ENCODE peak calls at places on chromosomes 7 and 10, in nine cellular contexts. U is mesendoderm, E is lower lobe of right lung, C is stomach, J is upper lobe of right lung, R is ascending aorta, O is thyroid gland, M is Peyer's patch, Y is kidney. N is an unnamed sample.
A peak's percentile ranks its signal among the peaks of the same experiment; 100 is the strongest.

GRCh38 chr7:23396222-23396621 is 74.1 kb downstream of the IGF2BP3 start:
- DNase-seq in U (no peak), E (no peak), C (no peak), J (no peak), R (no peak), O (no peak), M (no peak), Y (no peak), N (no peak)

GRCh38 chr7:130951303-130951975 is 217.4 kb upstream of the KLF14 start:
- DNase-seq in U (no peak), E (no peak), C (no peak), J (no peak), R (no peak), O (peak; percentile 81), M (no peak), Y (no peak), N (no peak)

GRCh38 chr7:71753959-71754652 is 622.2 kb downstream of the GALNT17 start:
- DNase-seq in U (peak; percentile 23), E (no peak), C (no peak), J (no peak), R (no peak), O (no peak), M (no peak), Y (no peak), N (no peak)

GRCh38 chr10:121426307-121426706 is 171.9 kb downstream of the FGFR2 start:
- DNase-seq in U (peak; percentile 72), E (no peak), C (no peak), J (no peak), R (no peak), O (no peak), M (no peak), Y (no peak), N (no peak)

GRCh38 chr7:50308301-50309129 is 4.0 kb downstream of the IKZF1 start:
- DNase-seq in U (no peak), E (no peak), C (no peak), J (no peak), R (no peak), O (no peak), M (no peak), Y (no peak), N (no peak)

GRCh38 chr7:130228840-130229239 is 21.2 kb downstream of the SSMEM1 start:
- DNase-seq in U (peak; percentile 26), E (no peak), C (no peak), J (no peak), R (no peak), O (no peak), M (no peak), Y (no peak), N (no peak)

GRCh38 chr10:97024181-97025073 is 161.3 kb downstream of the SLIT1 start:
- DNase-seq in U (no peak), E (no peak), C (no peak), J (no peak), R (peak; percentile 29), O (no peak), M (peak; percentile 53), Y (peak; percentile 68), N (no peak)

GRCh38 chr10:37289833-37290464 is 164.6 kb downstream of the ANKRD30A start:
- DNase-seq in U (no peak), E (no peak), C (no peak), J (no peak), R (no peak), O (no peak), M (no peak), Y (no peak), N (no peak)

GRCh38 chr10:32751582-32751981 is 206.4 kb downstream of the ITGB1 start:
- DNase-seq in U (no peak), E (no peak), C (no peak), J (no peak), R (no peak), O (no peak), M (no peak), Y (no peak), N (no peak)

GRCh38 chr7:151767557-151767956 is 109.4 kb downstream of the PRKAG2 start:
- DNase-seq in U (no peak), E (no peak), C (no peak), J (no peak), R (no peak), O (no peak), M (no peak), Y (no peak), N (no peak)

GRCh38 chr7:92159-92767 is 100.1 kb upstream of the FAM20C start:
- DNase-seq in U (peak; percentile 31), E (no peak), C (no peak), J (no peak), R (no peak), O (no peak), M (no peak), Y (no peak), N (no peak)

GRCh38 chr10:71548494-71548846 is 151.8 kb downstream of the CDH23 start:
- DNase-seq in U (peak; percentile 56), E (no peak), C (no peak), J (no peak), R (no peak), O (no peak), M (no peak), Y (no peak), N (no peak)

GRCh38 chr10:15898046-15898445 is 37.7 kb upstream of the MINDY3 start:
- DNase-seq in U (peak; percentile 15), E (no peak), C (no peak), J (no peak), R (no peak), O (no peak), M (no peak), Y (no peak), N (no peak)

GRCh38 chr7:121931149-121931922 is 58.4 kb downstream of the PTPRZ1 start:
- DNase-seq in U (no peak), E (no peak), C (no peak), J (no peak), R (no peak), O (no peak), M (no peak), Y (no peak), N (no peak)

GRCh38 chr7:66348959-66349358 is 143.8 kb downstream of the TPST1 start:
- DNase-seq in U (no peak), E (no peak), C (no peak), J (peak; percentile 64), R (no peak), O (no peak), M (no peak), Y (no peak), N (no peak)

GRCh38 chr7:98086231-98086855 is 20.3 kb upstream of the LMTK2 start:
- DNase-seq in U (no peak), E (no peak), C (peak; percentile 23), J (peak; percentile 40), R (no peak), O (no peak), M (peak; percentile 95), Y (no peak), N (peak; percentile 83)

DNA sequence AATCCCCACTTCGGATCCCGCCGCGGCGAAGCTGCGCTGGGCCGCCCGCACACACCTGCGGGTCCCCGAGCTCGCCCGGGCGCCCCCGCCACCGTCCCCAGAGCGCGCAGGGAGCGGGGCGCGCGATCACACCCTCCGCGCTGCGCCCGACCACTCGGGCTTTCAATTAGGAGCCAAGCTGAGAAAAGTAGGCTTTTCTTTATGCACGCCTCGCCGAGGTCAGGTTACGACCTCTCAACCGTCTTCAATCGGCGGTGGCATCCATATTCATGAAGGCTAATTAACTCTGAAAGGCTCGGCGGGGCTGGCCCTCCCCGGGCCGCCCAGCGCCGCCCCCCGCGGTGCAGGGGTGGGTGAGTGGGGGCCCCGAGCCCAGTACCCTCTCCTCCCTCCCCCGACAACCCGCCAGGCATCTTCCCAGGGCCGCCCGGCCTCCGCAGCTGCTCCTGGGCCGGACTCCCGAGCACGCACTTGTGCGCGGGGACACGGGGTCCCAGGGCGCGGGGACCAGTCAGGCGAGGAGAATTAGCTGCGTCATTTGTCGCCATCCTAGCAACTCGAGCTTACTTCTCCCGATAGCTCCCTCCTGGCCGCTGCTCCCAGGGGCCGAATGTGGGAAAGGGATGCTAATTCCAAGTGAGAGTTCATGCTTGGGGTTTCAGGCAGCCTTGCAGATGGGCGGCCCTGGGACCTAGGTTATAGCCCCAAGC is 155.5 kb upstream of the LYZL2 start:
- DNase-seq in U (peak; percentile 95), E (peak; percentile 81), C (peak; percentile 68), J (peak; percentile 86), R (peak; percentile 54), O (peak; percentile 80), M (peak; percentile 63), Y (peak; percentile 91), N (no peak)
- H3K27ac ChIP-seq in U (no peak overlapping the region), E (peak overlapping the region; percentile 97), C (peak overlapping the region; percentile 92), J (peak overlapping the region; percentile 97), R (peak overlapping the region; percentile 98), O (peak overlapping the region; percentile 99), M (peak overlapping the region; percentile 77), Y (peak overlapping the region; percentile 95), N (no peak overlapping the region)

GRCh38 chr7:100431286-100431735 is 1.7 kb downstream of the MEPCE start:
- DNase-seq in U (no peak), E (peak; percentile 44), C (no peak), J (no peak), R (no peak), O (no peak), M (no peak), Y (no peak), N (no peak)

GRCh38 chr7:100432621-100433275 is 3.1 kb downstream of the MEPCE start:
- DNase-seq in U (no peak), E (peak; percentile 44), C (no peak), J (no peak), R (no peak), O (no peak), M (no peak), Y (no peak), N (no peak)

GRCh38 chr7:100433276-100433591 is 3.1 kb downstream of the PPP1R35 start:
- DNase-seq in U (no peak), E (peak; percentile 24), C (no peak), J (no peak), R (no peak), O (no peak), M (no peak), Y (no peak), N (no peak)

GRCh38 chr7:100430450-100431285 is 1.0 kb downstream of the MEPCE start:
- DNase-seq in U (no peak), E (peak; percentile 50), C (no peak), J (peak; percentile 69), R (no peak), O (peak; percentile 47), M (no peak), Y (peak; percentile 86), N (no peak)

GRCh38 chr7:100432053-100432452 is 2.4 kb downstream of the MEPCE start:
- DNase-seq in U (peak; percentile 24), E (no peak), C (no peak), J (no peak), R (no peak), O (peak; percentile 64), M (no peak), Y (no peak), N (no peak)
- H3K36me3 ChIP-seq in U (peaks cover 5% of the 10 kb centered on the region), E (peaks cover 38% of the 10 kb centered on the region), C (peaks cover 22% of the 10 kb centered on the region), J (peaks cover 28% of the 10 kb centered on the region), R (peaks cover 11% of the 10 kb centered on the region), O (peaks cover 17% of the 10 kb centered on the region), M (no peaks in the 10 kb centered on the region), Y (peaks cover 20% of the 10 kb centered on the region), N (peaks cover 34% of the 10 kb centered on the region)

GRCh38 chr7:47489624-47490023 is 92.3 kb downstream of the TNS3 start:
- DNase-seq in U (no peak), E (no peak), C (no peak), J (no peak), R (peak; percentile 3), O (no peak), M (no peak), Y (peak; percentile 62), N (peak; percentile 35)
- H3K4me1 ChIP-seq in U (peaks cover 10% of the 10 kb centered on the region), E (peaks cover 28% of the 10 kb centered on the region), C (peaks cover 62% of the 10 kb centered on the region), J (peaks cover 17% of the 10 kb centered on the region), R (peaks cover 23% of the 10 kb centered on the region), O (peaks cover 17% of the 10 kb centered on the region), M (peaks cover 9% of the 10 kb centered on the region), Y (peaks cover 59% of the 10 kb centered on the region), N (no peaks in the 10 kb centered on the region)

GRCh38 chr7:1935176-1936005 is 265.3 kb downstream of the ELFN1 start:
- DNase-seq in U (no peak), E (peak; percentile 24), C (no peak), J (no peak), R (no peak), O (no peak), M (no peak), Y (peak; percentile 51), N (no peak)
- H3K27ac ChIP-seq in U (no peak overlapping the region), E (no peak overlapping the region), C (no peak overlapping the region), J (no peak overlapping the region), R (no peak overlapping the region), O (no peak overlapping the region), M (no peak overlapping the region), Y (no peak overlapping the region), N (no peak overlapping the region)